ENCODE peak calls at places on chromosomes 4 and X, in nine cellular contexts. D is EH; O is mucosa of gallbladder; I is caudate nucleus; R is fibroblast of villous mesenchyme; A is activated CD4-positive, alpha-beta T cell treated with anti-CD3 and anti-CD28 coated beads for 24 hours; W is endothelial cell; Z is AML-193; X is hippocampal formation. J is an unnamed sample.

GRCh38 chr4:64503416-64503815 is 94.2 kb upstream of the TECRL start:
- DNase-seq in D (no peak), I (no peak), Z (no peak), W (no peak), R (no peak), X (no peak), O (no peak), A (no peak), J (no peak)

GRCh38 chrX:64977830-64978229 is 1.6 kb upstream of the ZC4H2 start:
- DNase-seq in X (no peak), D (peak; percentile 1), Z (no peak), A (no peak), W (no peak), O (no peak), R (no peak), I (no peak), J (no peak)

GRCh38 chr4:101843054-101843453 is 52.5 kb downstream of the BANK1 start:
- DNase-seq in X (no peak), I (no peak), W (no peak), O (no peak), A (no peak), D (no peak), Z (no peak), R (no peak), J (no peak)

GRCh38 chrX:23908219-23909003 is 605 bp downstream of the CXorf58 start:
- DNase-seq in I (no peak), W (peak; percentile 13), D (no peak), A (no peak), R (no peak), Z (no peak), X (no peak), O (no peak), J (no peak)

GRCh38 chrX:3346436-3347329 is at the start of gene MXRA5:
- DNase-seq in X (no peak), W (peak; percentile 11), A (no peak), O (no peak), Z (no peak), R (peak; percentile 46), D (peak; percentile 61), I (no peak), J (no peak)

GRCh38 chrX:23548164-23548563 is 119.1 kb upstream of the PRDX4 start:
- DNase-seq in A (no peak), Z (no peak), R (peak; percentile 34), I (no peak), X (no peak), D (peak; percentile 39), W (no peak), O (no peak), J (peak; percentile 8)

GRCh38 chr4:126799971-126800722 is 832.6 kb upstream of the INTU start:
- DNase-seq in I (no peak), A (no peak), W (no peak), R (peak; percentile 41), Z (no peak), D (peak; percentile 69), X (no peak), O (no peak), J (no peak)

GRCh38 chrX:115949900-115950822 is 220.4 kb upstream of the AGTR2 start:
- DNase-seq in R (no peak), D (no peak), I (no peak), Z (no peak), O (peak; percentile 32), X (peak; percentile 45), W (no peak), A (no peak), J (no peak)

GRCh38 chr4:110019153-110019552 is 106.5 kb downstream of the EGF start:
- DNase-seq in R (no peak), D (no peak), Z (no peak), W (no peak), O (no peak), X (no peak), I (no peak), A (no peak), J (no peak)

GRCh38 chr4:100495074-100495473 is 22.7 kb downstream of the EMCN start:
- DNase-seq in X (no peak), A (no peak), W (no peak), O (no peak), I (no peak), Z (no peak), R (no peak), D (no peak), J (no peak)

GRCh38 chr4:26619784-26620183 is 35.9 kb downstream of the TBC1D19 start:
- DNase-seq in R (peak; percentile 44), A (no peak), D (peak; percentile 68), O (no peak), W (no peak), Z (no peak), I (no peak), X (no peak), J (no peak)

GRCh38 chrX:98338544-98338943 is 1454.8 kb downstream of the RPA4 start:
- DNase-seq in A (no peak), Z (no peak), D (peak; percentile 7), O (no peak), R (no peak), X (no peak), I (no peak), W (no peak), J (no peak)

GRCh38 chrX:3990569-3990968 is 277.1 kb upstream of the PRKX start:
- DNase-seq in Z (no peak), D (no peak), O (no peak), W (no peak), X (no peak), A (no peak), R (no peak), I (no peak), J (no peak)

GRCh38 chr4:157076578-157076947 is 613 bp downstream of the GLRB start:
- DNase-seq in O (no peak), W (peak; percentile 7), A (no peak), D (no peak), I (no peak), R (no peak), Z (no peak), X (no peak), J (no peak)

GRCh38 chr4:127586922-127587571 is 45.7 kb upstream of the INTU start:
- DNase-seq in Z (no peak), R (peak; percentile 34), D (peak; percentile 26), A (no peak), O (no peak), X (no peak), I (no peak), W (peak; percentile 31), J (peak; percentile 51)

GRCh38 chr4:113979973-113980615 is 647 bp upstream of the ARSJ start:
- DNase-seq in O (no peak), I (no peak), R (no peak), Z (no peak), D (peak; percentile 73), W (no peak), X (no peak), A (no peak), J (peak; percentile 36)

GRCh38 chr4:26238426-26238781 is 82.4 kb upstream of the RBPJ start:
- DNase-seq in Z (no peak), W (no peak), R (no peak), X (no peak), D (no peak), I (no peak), A (no peak), O (peak; percentile 14), J (peak; percentile 63)

GRCh38 chr4:11073621-11074051 is 355.1 kb downstream of the HS3ST1 start:
- DNase-seq in O (peak; percentile 12), A (no peak), X (no peak), I (no peak), R (peak; percentile 15), D (no peak), W (no peak), Z (no peak), J (no peak)